ENCODE peak calls at places on chromosomes 12 and 14, in ten cellular contexts. T, F, C, P, L, V, I, R, E and Y are unnamed samples.

GRCh38 chr12:69000540-69001243 is 67.7 kb upstream of the CPM start:
- DNase-seq in T (no peak), I (no peak), V (no peak), E (no peak), P (no peak), C (no peak), F (no peak), L (no peak), R (no peak), Y (no peak)

GRCh38 chr12:91685917-91686316 is 459.7 kb downstream of the BTG1 start:
- DNase-seq in E (no peak), V (peak), C (no peak), P (no peak), T (no peak), F (peak), I (no peak), L (no peak), R (peak), Y (peak)

GRCh38 chr12:124817076-124818000 is 46.3 kb downstream of the SCARB1 start:
- DNase-seq in L (no peak), E (no peak), F (no peak), T (no peak), P (no peak), I (no peak), R (no peak), C (no peak), V (no peak), Y (no peak)

GRCh38 chr14:86057018-86057667 is 527.2 kb downstream of the FLRT2 start:
- DNase-seq in E (peak), I (peak), R (peak), P (no peak), V (peak), L (peak), T (no peak), F (peak), C (no peak), Y (no peak)

GRCh38 chr12:93090768-93091172 is 161.7 kb upstream of the EEA1 start:
- DNase-seq in L (no peak), I (no peak), V (no peak), T (no peak), R (peak), P (no peak), F (peak), C (no peak), E (no peak), Y (no peak)

GRCh38 chr14:103558071-103558882 is 4.2 kb downstream of the BAG5 start:
- DNase-seq in P (no peak), C (no peak), I (no peak), L (no peak), V (peak), E (peak), T (no peak), R (no peak), F (no peak), Y (no peak)

GRCh38 chr14:97726661-97727060 is 929.5 kb downstream of the VRK1 start:
- DNase-seq in L (no peak), P (no peak), T (no peak), E (no peak), V (no peak), I (no peak), F (no peak), R (no peak), C (no peak), Y (no peak)

GRCh38 chr12:102939670-102940222 is 17.7 kb upstream of the ASCL1 start:
- DNase-seq in P (no peak), V (no peak), R (no peak), T (no peak), L (no peak), C (no peak), I (no peak), F (no peak), E (no peak), Y (no peak)

GRCh38 chr12:132222096-132222807 is 78.0 kb downstream of the NOC4L start:
- DNase-seq in P (no peak), L (peak), I (peak), C (no peak), E (peak), R (peak), T (peak), V (no peak), F (peak), Y (peak)

GRCh38 chr12:6323340-6323994 is 13.0 kb downstream of the PLEKHG6 start:
- DNase-seq in V (peak), P (peak), R (peak), F (peak), C (no peak), E (peak), L (peak), T (peak), I (no peak), Y (peak)

GRCh38 chr12:2494490-2495192 is 300.1 kb upstream of the FKBP4 start:
- DNase-seq in I (no peak), T (no peak), F (no peak), C (no peak), L (peak), R (no peak), V (no peak), E (no peak), P (no peak), Y (no peak)

GRCh38 chr12:105861232-105861631 is 277.5 kb downstream of the NUAK1 start:
- DNase-seq in I (no peak), E (peak), T (no peak), C (no peak), F (no peak), R (no peak), L (no peak), V (no peak), P (no peak), Y (no peak)

GRCh38 chr12:93896427-93896826 is 219.3 kb downstream of the CRADD start:
- DNase-seq in C (no peak), P (no peak), L (no peak), I (no peak), T (no peak), E (no peak), F (no peak), V (no peak), R (no peak), Y (no peak)

GRCh38 chr14:94143711-94144110 is 14.3 kb upstream of the IFI27L2 start:
- DNase-seq in R (no peak), E (no peak), P (no peak), C (no peak), T (no peak), V (no peak), I (no peak), L (no peak), F (no peak), Y (no peak)

GRCh38 chr12:24066865-24067264 is 117.4 kb upstream of the SOX5 start:
- DNase-seq in F (no peak), R (peak), T (peak), L (no peak), P (no peak), C (no peak), I (no peak), E (no peak), V (peak), Y (no peak)

GRCh38 chr12:112116232-112117060 is 7.9 kb upstream of the NAA25 start:
- DNase-seq in F (peak), P (peak), E (peak), V (no peak), R (no peak), T (peak), I (no peak), L (peak), C (no peak), Y (no peak)

GRCh38 chr12:106594447-106594846 is 11.6 kb downstream of the RFX4 start:
- DNase-seq in P (no peak), C (no peak), I (no peak), E (no peak), T (no peak), L (no peak), R (no peak), F (no peak), V (no peak), Y (no peak)

GRCh38 chr12:104473374-104473983 is 16.7 kb downstream of the CHST11 start:
- DNase-seq in L (no peak), T (no peak), P (no peak), V (no peak), C (no peak), R (peak), I (peak), E (no peak), F (no peak), Y (no peak)

GRCh38 chr14:102923201-102923919 is 897 bp downstream of the AMN start:
- DNase-seq in R (no peak), F (no peak), P (no peak), V (no peak), T (no peak), L (no peak), I (no peak), C (no peak), E (no peak), Y (no peak)

GRCh38 chr14:88316521-88316920 is 6.5 kb downstream of the KCNK10 start:
- DNase-seq in E (no peak), V (no peak), F (no peak), L (no peak), C (no peak), T (no peak), I (no peak), P (no peak), R (no peak), Y (no peak)

GRCh38 chr12:5770727-5771126 is 174.3 kb downstream of the ANO2 start:
- DNase-seq in I (no peak), P (no peak), F (no peak), R (no peak), C (no peak), V (no peak), T (no peak), E (no peak), L (no peak), Y (no peak)

GRCh38 chr12:51948066-51948465 is 3.4 kb upstream of the ACVR1B start:
- DNase-seq in P (no peak), T (no peak), F (no peak), E (no peak), L (no peak), C (no peak), R (no peak), V (no peak), I (no peak), Y (no peak)

GRCh38 chr14:105483300-105484068 is 3.2 kb upstream of the CRIP1 start:
- DNase-seq in R (no peak), C (no peak), P (no peak), I (peak), T (no peak), L (no peak), F (peak), V (no peak), E (no peak), Y (no peak)

GRCh38 chr12:39505025-39505424 is 62.1 kb upstream of the KIF21A start:
- DNase-seq in L (no peak), E (no peak), R (peak), F (no peak), I (no peak), P (no peak), C (no peak), T (no peak), V (no peak), Y (no peak)

GRCh38 chr12:112891093-112892024 is 15.4 kb upstream of the OAS1 start:
- DNase-seq in R (no peak), L (no peak), V (no peak), F (no peak), P (no peak), T (no peak), I (no peak), E (no peak), C (no peak), Y (no peak)

GRCh38 chr14:54979039-54979438 is 47.9 kb downstream of the WDHD1 start:
- DNase-seq in I (no peak), C (no peak), R (no peak), P (no peak), V (no peak), L (no peak), E (no peak), F (no peak), T (no peak), Y (no peak)

GRCh38 chr14:97021001-97021400 is 223.8 kb downstream of the VRK1 start:
- DNase-seq in R (no peak), P (no peak), C (no peak), F (no peak), E (no peak), I (no peak), T (no peak), L (peak), V (no peak), Y (no peak)

GRCh38 chr14:24259282-24260025 is 3.5 kb downstream of the TGM1 start:
- DNase-seq in T (no peak), V (no peak), L (no peak), R (no peak), F (no peak), P (no peak), C (no peak), E (no peak), I (no peak), Y (no peak)

GRCh38 chr12:554001-554285 is 94.2 kb downstream of the B4GALNT3 start:
- DNase-seq in C (no peak), T (no peak), R (no peak), F (no peak), V (no peak), L (no peak), I (no peak), E (no peak), P (no peak), Y (no peak)

GRCh38 chr12:38984388-38984787 is 79.0 kb upstream of the CPNE8 start:
- DNase-seq in C (no peak), E (no peak), T (no peak), I (no peak), P (no peak), V (no peak), F (no peak), R (no peak), L (no peak), Y (no peak)

GRCh38 chr14:38125484-38125912 is 82.2 kb upstream of the SSTR1 start:
- DNase-seq in V (no peak), P (no peak), C (no peak), I (no peak), T (no peak), F (no peak), L (no peak), E (peak), R (no peak), Y (no peak)

GRCh38 chr12:44720265-44720664 is 155.8 kb downstream of the NELL2 start:
- DNase-seq in F (no peak), E (no peak), R (no peak), P (no peak), I (no peak), T (no peak), V (no peak), C (no peak), L (no peak), Y (no peak)

GRCh38 chr12:68157295-68157871 is 2.2 kb downstream of the IFNG start:
- DNase-seq in L (no peak), V (no peak), P (no peak), T (no peak), F (no peak), E (no peak), C (no peak), I (no peak), R (no peak), Y (no peak)

GRCh38 chr12:77324763-77325468 is 259.5 kb upstream of the E2F7 start:
- DNase-seq in R (peak), T (peak), C (no peak), V (no peak), P (peak), F (peak), I (no peak), L (peak), E (peak), Y (peak)

GRCh38 chr12:8603858-8604257 is 8.8 kb downstream of the AICDA start:
- DNase-seq in I (no peak), F (peak), V (no peak), R (no peak), E (no peak), T (no peak), P (no peak), C (no peak), L (no peak), Y (no peak)

GRCh38 chr14:87934185-87934584 is 58.8 kb downstream of the GALC start:
- DNase-seq in V (no peak), C (no peak), R (peak), F (peak), E (no peak), P (no peak), I (no peak), L (no peak), T (no peak), Y (no peak)